ENCODE peak calls at places on chromosomes 12 and 14, in five cellular contexts. K is KBM-7; M is NCI-H2171 treated with DMSO at 0.1 percent for 48 hours; R is stimulated activated CD8-positive, alpha-beta memory T cell treated with anti-CD3 and anti-CD28 coated beads, Interleukin-4, amount 100 ng/mL, for 4 hours; F is stimulated activated CD4-positive, alpha-beta T cell treated with anti-CD3 and anti-CD28 coated beads, Interleukin-1b, Interleukin-23, amount 100 ng/mL, for 1 hour. G is an unnamed sample.

GRCh38 chr12:65122661-65123060 is 1.6 kb upstream of the WIF1 start:
- DNase-seq in R (no peak), F (no peak), M (peak), K (no peak), G (no peak)

GRCh38 chr14:103863245-103863644 is 15.9 kb upstream of the PPP1R13B start:
- DNase-seq in R (no peak), F (no peak), K (no peak), M (no peak), G (no peak)

GRCh38 chr14:76311410-76311758 is 64.6 kb upstream of the ESRRB start:
- DNase-seq in M (no peak), F (no peak), K (no peak), R (no peak), G (no peak)

GRCh38 chr14:76926521-76927251 is 100.5 kb downstream of the LRRC74A start:
- DNase-seq in M (peak), R (no peak), K (peak), F (peak), G (no peak)

GRCh38 chr14:34496007-34496678 is 34.1 kb upstream of the SPTSSA start:
- DNase-seq in R (no peak), F (no peak), K (no peak), M (no peak), G (no peak)

GRCh38 chr14:98070521-98070920 is 1201.5 kb downstream of the BCL11B start:
- DNase-seq in K (no peak), F (no peak), M (peak), R (no peak), G (no peak)

GRCh38 chr14:79011091-79011919 is 841.1 kb downstream of the NRXN3 start:
- DNase-seq in K (peak), F (no peak), M (peak), R (no peak), G (no peak)

GRCh38 chr12:131187602-131188001 is 233.9 kb downstream of the ADGRD1 start:
- DNase-seq in R (no peak), F (no peak), M (no peak), K (no peak), G (no peak)

GRCh38 chr12:56160160-56160763 is 2.1 kb downstream of the MYL6 start:
- DNase-seq in M (no peak), K (peak), F (no peak), R (no peak), G (no peak)

GRCh38 chr12:64256166-64256800 is 34.2 kb upstream of the KICS2 start:
- DNase-seq in R (no peak), F (no peak), K (peak), M (peak), G (no peak)

GRCh38 chr12:39145175-39145999 is 240.0 kb upstream of the CPNE8 start:
- DNase-seq in F (no peak), M (no peak), R (no peak), K (peak), G (no peak)

GRCh38 chr14:57009585-57010515 is 199.6 kb upstream of the OTX2 start:
- DNase-seq in M (peak), K (peak), R (no peak), F (no peak), G (no peak)

GRCh38 chr12:50251619-50252300 is 31.6 kb downstream of the LIMA1 start:
- DNase-seq in K (no peak), M (no peak), F (no peak), R (no peak), G (no peak)

GRCh38 chr14:88879016-88879415 is 54.6 kb downstream of the TTC8 start:
- DNase-seq in M (no peak), R (no peak), K (no peak), F (no peak), G (no peak)

GRCh38 chr12:51242896-51243295 is 4.3 kb downstream of the DAZAP2 start:
- DNase-seq in R (no peak), M (no peak), K (no peak), F (no peak), G (no peak)

GRCh38 chr12:19979584-19979983 is 388.8 kb upstream of the PDE3A start:
- DNase-seq in M (no peak), K (no peak), R (no peak), F (no peak), G (no peak)

GRCh38 chr12:39406257-39406656 is 36.7 kb downstream of the KIF21A start:
- DNase-seq in F (no peak), K (no peak), M (no peak), R (no peak), G (no peak)

GRCh38 chr12:49783917-49784676 is 42.7 kb downstream of the TMBIM6 start:
- DNase-seq in R (no peak), M (no peak), F (no peak), K (peak), G (no peak)

GRCh38 chr14:83208346-83208745 is 1674.7 kb upstream of the SEL1L start:
- DNase-seq in F (no peak), M (no peak), K (no peak), R (no peak), G (no peak)

GRCh38 chr14:39988939-39989338 is 556.7 kb upstream of the FBXO33 start:
- DNase-seq in F (no peak), R (no peak), M (peak), K (peak), G (no peak)

GRCh38 chr12:132006056-132006680 is 56.4 kb downstream of the EP400 start:
- DNase-seq in F (no peak), R (no peak), M (no peak), K (peak), G (no peak)

GRCh38 chr12:98154850-98155249 is 360.5 kb upstream of the TMPO start:
- DNase-seq in R (no peak), F (no peak), M (no peak), K (no peak), G (no peak)

GRCh38 chr12:5945071-5946008 is at the start of gene ANO2:
- DNase-seq in M (peak), F (no peak), K (no peak), R (no peak), G (no peak)

GRCh38 chr12:109613611-109614455 is 40.2 kb downstream of the MVK start:
- DNase-seq in M (no peak), F (no peak), R (no peak), K (no peak), G (no peak)

GRCh38 chr12:20184514-20184913 is 183.8 kb upstream of the PDE3A start:
- DNase-seq in K (no peak), F (no peak), R (no peak), M (no peak), G (no peak)

GRCh38 chr14:77955816-77956796 is 156.2 kb downstream of the ADCK1 start:
- DNase-seq in F (no peak), R (no peak), K (no peak), M (no peak), G (no peak)

GRCh38 chr14:39592390-39592789 is 160.2 kb upstream of the FBXO33 start:
- DNase-seq in M (no peak), K (no peak), R (no peak), F (no peak), G (no peak)

G was measured in GOT3.